ENCODE peak calls at places on chromosomes 2 and 18, in seven cellular contexts. R is body of pancreas, G is adrenal gland, S is stomach, C is MM.1S, D is psoas muscle, T is HCT116. L is an unnamed sample. For H3K4me1, the result is how much of the 10 kb centered on the place peaks cover.

GRCh38 chr2:37786153-37786809 is 114.8 kb upstream of the CDC42EP3 start:
- DNase-seq in T (no peak), R (no peak), C (no peak), D (no peak), G (no peak), S (no peak), L (no peak)

GRCh38 chr2:6793913-6794312 is 71.8 kb downstream of the CMPK2 start:
- DNase-seq in T (no peak), S (no peak), C (no peak), G (no peak), D (no peak), R (no peak), L (no peak)

GRCh38 chr18:34592961-34593382 is 117.1 kb upstream of the DTNA start:
- DNase-seq in S (peak), D (peak), T (no peak), C (no peak), R (peak), G (peak), L (no peak)

GRCh38 chr18:43514747-43515146 is 237.5 kb upstream of the SYT4 start:
- DNase-seq in R (no peak), D (no peak), T (no peak), S (no peak), G (no peak), C (no peak), L (no peak)

GRCh38 chr2:30464544-30465170 is 17.6 kb downstream of the LCLAT1 start:
- DNase-seq in G (no peak), T (no peak), S (no peak), C (no peak), R (no peak), D (no peak), L (no peak)

GRCh38 chr2:182240862-182241371 is 185.9 kb downstream of the PDE1A start:
- DNase-seq in D (no peak), R (peak), S (peak), T (peak), C (peak), G (peak), L (no peak)

GRCh38 chr2:39870871-39871270 is 91.8 kb upstream of the THUMPD2 start:
- DNase-seq in C (no peak), S (no peak), D (no peak), T (no peak), R (no peak), G (no peak), L (no peak)

GRCh38 chr2:9269295-9269694 is 62.7 kb downstream of the ASAP2 start:
- DNase-seq in C (no peak), G (no peak), T (no peak), D (no peak), R (no peak), S (no peak), L (no peak)

GRCh38 chr2:96413067-96413722 is 77.6 kb downstream of the NCAPH start:
- DNase-seq in G (no peak), S (peak), C (no peak), D (no peak), R (peak), T (no peak), L (no peak)

GRCh38 chr2:43175187-43175490 is 51.3 kb downstream of the ZFP36L2 start:
- DNase-seq in C (peak), T (no peak), G (no peak), S (no peak), R (no peak), D (no peak), L (no peak)

GRCh38 chr2:204220896-204221295 is 284.3 kb downstream of the ICOS start:
- DNase-seq in T (no peak), S (no peak), G (no peak), D (no peak), C (no peak), R (no peak), L (no peak)

GRCh38 chr18:9293948-9294347 is 40.6 kb upstream of the TWSG1 start:
- DNase-seq in C (no peak), T (no peak), G (no peak), S (no peak), D (no peak), R (no peak), L (no peak)

GRCh38 chr2:222351035-222351434 is 52.2 kb upstream of the PAX3 start:
- DNase-seq in D (no peak), G (no peak), R (no peak), T (no peak), S (no peak), C (no peak), L (no peak)

GRCh38 chr2:68357608-68358337 is 7.3 kb upstream of the PLEK start:
- DNase-seq in R (peak), T (peak), S (no peak), C (peak), D (peak), G (peak), L (no peak)

GRCh38 chr2:229612395-229612971 is 101.9 kb downstream of the DNER start:
- DNase-seq in S (peak), D (no peak), T (no peak), R (peak), G (no peak), C (no peak), L (no peak)

GRCh38 chr18:46071894-46072867 is at the start of gene PSTPIP2:
- DNase-seq in G (peak), C (no peak), T (peak), R (peak), S (peak), D (peak), L (no peak)

GRCh38 chr18:44602380-44602779 is 78.3 kb upstream of the SETBP1 start:
- DNase-seq in S (no peak), D (no peak), G (no peak), R (no peak), C (no peak), T (no peak), L (no peak)

GRCh38 chr2:197674546-197674945 is 841 bp downstream of the RFTN2 start:
- DNase-seq in S (no peak), C (no peak), R (no peak), T (no peak), G (no peak), D (no peak), L (no peak)

GRCh38 chr2:124476291-124476690 is 451.2 kb downstream of the CNTNAP5 start:
- DNase-seq in C (no peak), D (no peak), S (no peak), R (no peak), G (no peak), T (no peak), L (no peak)

GRCh38 chr18:4157339-4157738 is 297.8 kb downstream of the DLGAP1 start:
- DNase-seq in D (no peak), S (no peak), G (no peak), C (no peak), T (no peak), R (no peak), L (no peak)

GRCh38 chr2:68083346-68083745 is 20.5 kb upstream of the C1D start:
- DNase-seq in G (no peak), D (no peak), T (no peak), R (no peak), S (no peak), C (no peak), L (no peak)

GRCh38 chr2:231191896-231192872 is 6.2 kb upstream of the ARMC9 start:
- DNase-seq in T (no peak), C (no peak), D (peak), S (peak), R (peak), G (peak), L (peak)

GRCh38 chr18:40882468-40882867 is 1072.6 kb upstream of the PIK3C3 start:
- DNase-seq in S (no peak), D (no peak), T (no peak), G (no peak), C (no peak), R (no peak), L (no peak)

GRCh38 chr2:20488136-20488705 is 41.3 kb downstream of the RHOB start:
- DNase-seq in S (peak), T (no peak), R (no peak), G (no peak), D (no peak), C (no peak), L (no peak)

GRCh38 chr2:239265681-239266435 is 135.0 kb downstream of the HDAC4 start:
- DNase-seq in C (no peak), D (peak), S (peak), G (no peak), T (no peak), R (no peak), L (no peak)

GRCh38 chr2:212015588-212015987 is 523.0 kb downstream of the ERBB4 start:
- DNase-seq in C (no peak), D (no peak), T (no peak), G (no peak), S (no peak), R (no peak), L (no peak)

GRCh38 chr2:75076088-75076487 is 117.6 kb downstream of the POLE4 start:
- DNase-seq in R (no peak), T (no peak), D (no peak), C (no peak), S (no peak), G (no peak), L (no peak)

DNA sequence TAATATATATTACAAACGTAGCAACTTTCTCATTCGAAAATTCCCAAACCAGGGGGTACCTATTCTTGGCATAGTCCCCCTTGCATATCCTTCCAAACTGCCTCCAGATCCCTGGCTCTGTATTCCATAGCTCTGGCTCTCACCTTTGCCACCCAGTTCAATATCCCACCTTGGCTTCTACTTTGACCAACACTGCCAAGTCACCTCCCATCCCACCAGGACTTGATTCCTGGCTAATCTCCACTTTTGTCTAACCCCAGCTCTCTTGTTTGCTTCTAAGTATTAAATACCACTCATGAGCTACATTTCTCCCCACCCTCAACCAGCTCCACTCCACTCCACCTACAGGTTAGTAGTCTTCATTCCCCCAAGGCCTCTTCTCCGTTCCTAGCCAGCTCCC is 103.2 kb upstream of the WDR75 start:
- DNase-seq in G (no peak), T (no peak), D (no peak), R (no peak), S (no peak), C (no peak), L (no peak)
- H3K4me1 ChIP-seq in G (under half), T (under half), D (under half), R (under half), S (under half), C (under half), L (under half)

GRCh38 chr2:46564350-46564749 is 85.0 kb downstream of the TMEM247 start:
- DNase-seq in G (no peak), S (no peak), C (no peak), R (no peak), T (no peak), D (no peak), L (no peak)
- H3K4me1 ChIP-seq in G (under half), S (half or more), C (half or more), R (under half), T (under half), D (half or more), L (under half)

GRCh38 chr18:48534364-48534763 is 4.5 kb upstream of the CTIF start:
- DNase-seq in S (no peak), T (no peak), G (peak), D (no peak), R (no peak), C (no peak), L (no peak)

GRCh38 chr18:48533340-48534093 is 5.3 kb upstream of the CTIF start:
- DNase-seq in R (no peak), D (no peak), G (no peak), S (no peak), C (no peak), T (no peak), L (no peak)

GRCh38 chr18:48536516-48536915 is 2.3 kb upstream of the CTIF start:
- DNase-seq in D (no peak), T (no peak), S (no peak), G (no peak), C (no peak), R (no peak), L (no peak)

GRCh38 chr18:48538531-48539405 is at the start of gene CTIF:
- DNase-seq in G (peak), D (peak), R (peak), C (peak), S (peak), T (peak), L (peak)

DNA sequence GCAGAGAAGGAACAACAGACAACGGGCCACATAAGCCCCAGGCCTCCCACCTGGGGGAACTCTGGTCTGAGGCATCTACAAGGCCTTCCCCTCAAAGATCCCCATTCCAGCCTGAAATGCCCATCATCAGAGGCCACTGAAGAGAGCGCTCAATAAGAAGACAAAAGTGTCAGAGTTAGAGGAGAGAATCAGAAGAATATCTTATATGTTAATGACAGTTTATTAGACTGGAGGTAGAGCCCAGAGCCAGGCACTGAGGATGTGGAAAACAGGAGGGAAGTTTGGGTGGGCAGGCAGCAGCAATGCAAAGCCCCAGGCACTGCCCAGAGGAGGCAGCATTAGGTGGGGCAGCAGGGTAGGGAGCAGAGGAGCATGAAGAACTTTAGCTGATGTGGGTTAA is 2.9 kb upstream of the CTIF start:
- DNase-seq in S (no peak), T (no peak), C (no peak), R (no peak), D (no peak), G (no peak), L (no peak)
- H3K4me1 ChIP-seq in S (under half), T (under half), C (under half), R (under half), D (under half), G (under half), L (under half)

DNA sequence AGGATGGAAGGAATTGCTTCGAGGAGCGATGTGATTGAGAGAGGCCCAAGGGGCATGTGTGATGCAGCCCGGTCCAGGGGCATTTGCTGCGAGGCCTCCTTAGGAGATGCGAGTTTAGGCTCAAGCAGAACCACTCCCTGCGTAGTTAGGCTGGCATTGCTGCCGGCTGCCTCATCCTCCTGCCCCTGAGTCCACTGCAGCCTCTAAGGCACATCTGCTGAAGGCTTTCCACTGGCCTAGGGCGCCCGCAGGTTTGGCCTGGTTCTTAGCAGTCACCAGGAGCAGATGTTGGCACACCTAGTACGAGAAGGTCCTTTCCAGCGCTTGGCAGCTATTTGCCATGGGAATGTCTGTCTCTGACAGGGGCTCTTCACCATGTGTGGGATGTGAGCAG is 20.7 kb downstream of the INPP5D start:
- DNase-seq in G (no peak), C (no peak), R (no peak), T (no peak), D (no peak), S (no peak), L (no peak)
- H3K4me1 ChIP-seq in G (under half), C (under half), R (under half), T (under half), D (under half), S (under half), L (under half)

GRCh38 chr2:108589786-108590185 is 55.5 kb downstream of the LIMS1 start:
- DNase-seq in R (no peak), D (no peak), S (no peak), C (no peak), G (no peak), T (no peak), L (no peak)

GRCh38 chr2:108588070-108588668 is 53.9 kb downstream of the LIMS1 start:
- DNase-seq in G (no peak), C (peak), S (peak), D (no peak), T (no peak), R (peak), L (no peak)

GRCh38 chr2:108589372-108589771 is 55.1 kb downstream of the LIMS1 start:
- DNase-seq in C (no peak), D (no peak), S (no peak), R (no peak), T (no peak), G (no peak), L (no peak)

GRCh38 chr2:108593547-108594098 is 59.4 kb downstream of the LIMS1 start:
- DNase-seq in G (no peak), T (no peak), C (no peak), R (no peak), S (no peak), D (no peak), L (no peak)

GRCh38 chr2:108591163-108591562 is 56.9 kb downstream of the LIMS1 start:
- DNase-seq in S (no peak), D (no peak), G (no peak), R (no peak), C (no peak), T (no peak), L (no peak)
- H3K4me1 ChIP-seq in S (half or more), D (half or more), G (half or more), R (half or more), C (half or more), T (half or more), L (half or more)

GRCh38 chr2:27077231-27077630 is 1.2 kb upstream of the EMILIN1 start:
- DNase-seq in T (no peak), D (no peak), S (no peak), G (no peak), R (no peak), C (peak), L (no peak)
- H3K4me1 ChIP-seq in T (under half), D (under half), S (half or more), G (under half), R (under half), C (half or more), L (half or more)

GRCh38 chr2:237744613-237745249 is 53.8 kb upstream of the RBM44 start:
- DNase-seq in S (peak), G (peak), R (peak), T (peak), C (peak), D (peak), L (no peak)

GRCh38 chr2:237744270-237744612 is 54.3 kb upstream of the RBM44 start:
- DNase-seq in S (no peak), R (no peak), C (no peak), T (no peak), D (no peak), G (no peak), L (no peak)

GRCh38 chr2:237746302-237747080 is 52.1 kb upstream of the RBM44 start:
- DNase-seq in C (no peak), S (no peak), R (no peak), D (no peak), G (no peak), T (no peak), L (no peak)

GRCh38 chr2:237743561-237744269 is 54.9 kb upstream of the RBM44 start:
- DNase-seq in C (no peak), D (no peak), R (no peak), S (no peak), T (no peak), G (no peak), L (no peak)

DNA sequence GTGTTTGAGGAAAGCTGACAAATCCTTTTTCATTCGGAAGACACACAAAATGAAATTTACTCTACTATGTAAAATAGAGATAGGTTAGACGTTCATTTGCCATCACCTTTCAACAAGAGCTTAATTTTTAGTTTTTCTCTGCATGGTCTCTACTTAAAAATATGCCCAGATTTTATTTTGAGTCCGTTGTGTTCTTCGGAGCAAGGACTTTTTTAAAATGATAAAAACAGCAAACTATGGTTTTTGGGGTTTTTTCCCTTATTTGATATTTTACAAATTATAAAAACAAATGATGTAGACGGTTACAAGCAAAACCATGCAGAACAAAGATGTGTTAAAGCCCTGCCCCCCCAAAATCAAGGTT is 53.3 kb upstream of the RBM44 start:
- DNase-seq in G (no peak), C (no peak), S (no peak), D (no peak), T (no peak), R (no peak), L (no peak)
- H3K4me1 ChIP-seq in G (under half), C (under half), S (half or more), D (under half), T (under half), R (under half), L (half or more)

DNA sequence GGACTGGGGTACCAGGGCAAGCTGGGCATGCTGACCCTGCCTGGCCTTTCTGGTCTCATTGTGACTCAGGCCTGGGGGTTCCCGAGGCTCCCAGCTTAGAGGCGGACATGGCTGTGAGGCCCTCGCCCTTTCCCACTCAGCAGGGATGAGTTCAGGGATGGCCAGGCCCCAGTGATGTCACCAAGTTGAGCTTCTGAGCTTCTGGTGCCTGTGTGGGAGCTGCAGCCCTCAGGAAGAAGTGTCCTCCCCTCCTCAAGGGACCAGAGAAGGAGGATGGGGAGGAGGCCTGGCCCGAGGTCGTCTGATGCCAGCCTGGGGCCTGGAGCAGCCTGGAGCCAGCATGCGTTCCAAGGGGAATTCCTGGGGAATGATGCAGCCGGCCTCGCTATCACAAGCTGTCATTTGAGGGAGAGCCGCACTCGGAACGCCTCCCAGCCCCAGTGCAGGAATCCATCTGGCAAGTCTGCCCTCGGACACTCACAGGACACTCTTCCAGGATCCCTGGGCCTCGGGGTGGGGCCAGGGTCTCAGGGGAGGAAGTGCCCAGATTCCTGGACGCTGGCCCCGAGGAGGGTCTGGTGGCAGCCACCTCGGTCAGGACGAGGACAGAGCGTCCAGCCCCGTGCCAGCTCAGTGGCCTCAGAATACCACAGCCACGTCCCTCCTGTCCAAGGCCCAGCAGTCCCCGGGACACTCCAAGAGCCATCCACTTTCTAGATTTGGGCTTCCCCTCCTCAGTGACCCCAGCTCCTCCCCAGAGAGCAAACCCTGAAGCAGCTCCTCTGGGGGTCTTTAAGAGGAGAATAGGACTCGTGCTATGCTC is 61.2 kb upstream of the GPC1 start:
- DNase-seq in G (peak), R (peak), S (peak), C (no peak), T (no peak), D (peak), L (peak)
- H3K4me1 ChIP-seq in G (under half), R (under half), S (under half), C (under half), T (half or more), D (under half), L (under half)

GRCh38 chr2:226903179-226903578 is 67.3 kb downstream of the RHBDD1 start:
- DNase-seq in T (no peak), C (no peak), G (peak), D (no peak), S (no peak), R (no peak), L (no peak)
- H3K4me1 ChIP-seq in T (under half), C (under half), G (under half), D (under half), S (under half), R (under half), L (under half)